ENCODE peak calls at places on chromosomes 11 and 22, in six cellular contexts. W, Q, I, Y, S and L are unnamed samples.

GRCh38 chr22:23150762-23151161 is 5.5 kb downstream of the RAB36 start:
- DNase-seq in S (no peak), W (no peak), I (no peak), Q (no peak), Y (no peak), L (no peak)

GRCh38 chr11:74777038-74777437 is 28.4 kb downstream of the RNF169 start:
- DNase-seq in W (no peak), Q (no peak), I (no peak), Y (no peak), S (no peak), L (no peak)

GRCh38 chr11:69144719-69145365 is 10.9 kb upstream of the SMIM38 start:
- DNase-seq in I (no peak), W (no peak), Y (no peak), Q (peak), S (no peak), L (no peak)

GRCh38 chr11:78138694-78139421 is 568 bp downstream of the ALG8 start:
- DNase-seq in W (peak), S (peak), Y (peak), I (peak), Q (peak), L (no peak)

GRCh38 chr11:128886401-128887119 is 4.6 kb upstream of the KCNJ5 start:
- DNase-seq in Q (no peak), Y (peak), I (no peak), S (no peak), W (peak), L (no peak)

GRCh38 chr11:19679952-19680823 is 32.4 kb upstream of the NAV2 start:
- DNase-seq in Q (peak), I (no peak), Y (peak), W (no peak), S (peak), L (peak)

GRCh38 chr11:66846671-66847091 is 3.4 kb downstream of the RCE1 start:
- DNase-seq in S (peak), Y (no peak), W (no peak), Q (peak), I (no peak), L (no peak)

GRCh38 chr22:40030757-40031092 is 36.0 kb downstream of the FAM83F start:
- DNase-seq in Q (no peak), S (no peak), W (no peak), I (peak), Y (no peak), L (no peak)

GRCh38 chr11:2816941-2817421 is 68.6 kb downstream of the CDKN1C start:
- DNase-seq in W (no peak), Y (no peak), I (no peak), Q (peak), S (peak), L (no peak)

GRCh38 chr22:42962295-42963230 is 52.4 kb downstream of the PACSIN2 start:
- DNase-seq in W (no peak), Q (no peak), S (peak), Y (peak), I (no peak), L (no peak)

GRCh38 chr11:117902001-117902855 is 25.8 kb upstream of the FXYD6 start:
- DNase-seq in W (no peak), S (no peak), Q (no peak), I (no peak), Y (no peak), L (no peak)

GRCh38 chr11:33347490-33348125 is 90.4 kb downstream of the HIPK3 start:
- DNase-seq in Q (no peak), S (no peak), W (no peak), Y (no peak), I (no peak), L (no peak)

GRCh38 chr11:33350287-33350686 is 93.1 kb downstream of the HIPK3 start:
- DNase-seq in I (no peak), S (no peak), W (no peak), Y (no peak), Q (no peak), L (no peak)

GRCh38 chr11:33339247-33339646 is 82.1 kb downstream of the HIPK3 start:
- DNase-seq in I (no peak), W (no peak), Q (no peak), Y (no peak), S (no peak), L (no peak)

GRCh38 chr11:33344611-33345010 is 87.4 kb downstream of the HIPK3 start:
- DNase-seq in I (no peak), S (no peak), Y (no peak), W (peak), Q (peak), L (no peak)
- TF ChIP-seq CTCF in I (no peak), S (peak), Y (no peak), W (no peak), Q (peak), L (no peak)

GRCh38 chr11:64341851-64342791 is 2.1 kb downstream of the CCDC88B start:
- DNase-seq in Q (peak), W (peak), I (peak), S (peak), Y (peak), L (peak)
- H3K4me3 ChIP-seq in Q (peak), W (peak), I (no peak), S (peak), Y (peak), L (peak)

GRCh38 chr11:46247664-46248063 is 29.8 kb upstream of the CREB3L1 start:
- DNase-seq in W (peak), I (peak), Y (peak), Q (peak), S (peak), L (no peak)
- TF ChIP-seq CTCF in W (peak), I (peak), Y (no peak), Q (peak), S (peak), L (peak)

GRCh38 chr11:95991101-95991500 is 67.2 kb upstream of the MTMR2 start:
- DNase-seq in I (no peak), Q (no peak), Y (no peak), S (no peak), W (no peak), L (no peak)
- H3K4me3 ChIP-seq in I (no peak), Q (no peak), Y (no peak), S (no peak), W (no peak), L (no peak)

GRCh38 chr11:14308114-14308896 is 50.7 kb downstream of the RRAS2 start:
- DNase-seq in Y (no peak), S (peak), W (peak), Q (peak), I (no peak), L (peak)
- TF ChIP-seq CTCF in Y (peak), S (peak), W (peak), Q (peak), I (peak), L (peak)

DNA sequence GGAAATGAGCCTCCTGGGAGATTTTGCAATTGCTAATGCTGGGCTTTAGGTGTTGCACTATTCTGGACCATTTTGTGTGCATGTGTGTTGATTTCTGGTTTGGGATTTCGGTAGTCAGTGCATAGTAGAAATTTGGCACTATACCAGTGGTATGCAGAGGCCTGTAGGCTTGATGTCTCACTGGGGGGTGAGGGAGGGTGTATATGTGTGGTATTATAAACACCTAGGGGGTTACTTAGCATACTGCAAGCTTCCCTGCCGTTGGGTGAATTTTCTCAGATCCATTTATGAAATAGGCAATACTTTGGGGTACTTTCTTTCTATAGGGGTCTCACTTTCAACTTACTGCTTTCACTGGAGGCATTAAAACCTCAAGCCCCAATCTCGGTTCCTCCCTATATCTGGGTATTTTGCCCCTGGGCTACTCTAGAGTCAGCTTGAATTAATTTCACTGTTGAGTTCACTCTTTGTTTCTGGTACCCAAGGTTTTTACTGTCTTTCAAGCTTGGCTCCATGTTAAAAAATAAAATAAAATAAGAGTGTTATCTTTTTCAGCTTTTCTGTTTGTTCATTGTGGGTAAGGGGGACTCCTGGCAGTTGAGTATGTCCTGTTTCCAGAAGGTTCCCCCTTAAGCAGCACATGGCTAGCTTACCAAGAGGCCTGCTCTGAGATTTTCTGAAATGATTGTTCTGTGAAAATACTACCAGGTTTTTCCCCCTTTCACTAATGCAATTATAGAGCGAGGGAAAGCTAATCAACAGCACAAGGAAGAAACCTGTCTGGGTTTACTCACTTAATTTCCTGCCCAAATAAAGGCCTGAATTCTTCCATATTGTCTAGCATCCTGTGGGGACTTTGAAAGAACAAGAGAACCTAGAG is 45.8 kb downstream of the PPFIBP2 start:
- DNase-seq in W (no peak), S (no peak), I (no peak), Q (no peak), Y (no peak), L (no peak)
- H3K4me3 ChIP-seq in W (no peak), S (no peak), I (no peak), Q (no peak), Y (no peak), L (no peak)

GRCh38 chr11:92257536-92257935 is 32.9 kb downstream of the FAT3 start:
- DNase-seq in I (no peak), S (no peak), Q (no peak), W (no peak), Y (no peak), L (no peak)
- TF ChIP-seq CTCF in I (no peak), S (no peak), Q (no peak), W (no peak), Y (no peak), L (no peak)

GRCh38 chr22:50030315-50031188 is 18.0 kb upstream of the IL17REL start:
- DNase-seq in W (peak), Y (peak), Q (peak), S (peak), I (peak), L (no peak)
- H3K4me3 ChIP-seq in W (no peak), Y (no peak), Q (no peak), S (no peak), I (no peak), L (no peak)

DNA sequence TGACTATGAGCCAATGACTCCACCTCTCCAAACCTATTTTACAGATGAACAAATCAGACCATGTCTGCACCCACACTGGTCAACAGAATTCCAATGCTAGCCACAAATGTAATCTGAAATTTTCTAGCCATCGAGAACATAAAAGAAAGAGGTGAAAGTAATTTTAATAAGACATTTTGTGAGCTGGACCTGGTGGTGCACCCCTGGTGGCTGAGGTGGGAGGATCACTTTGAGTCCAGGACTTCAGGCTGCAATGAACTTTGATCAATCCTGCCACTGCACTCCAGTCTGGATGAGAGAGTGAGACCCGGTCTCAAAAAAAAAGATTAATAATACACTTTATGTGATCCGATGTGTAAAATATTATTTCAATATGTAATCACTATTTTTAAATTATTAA is 9.4 kb upstream of the RNF185 start:
- DNase-seq in S (no peak), Q (no peak), W (no peak), I (no peak), Y (no peak), L (no peak)
- TF ChIP-seq CTCF in S (peak), Q (peak), W (peak), I (no peak), Y (no peak), L (peak)

DNA sequence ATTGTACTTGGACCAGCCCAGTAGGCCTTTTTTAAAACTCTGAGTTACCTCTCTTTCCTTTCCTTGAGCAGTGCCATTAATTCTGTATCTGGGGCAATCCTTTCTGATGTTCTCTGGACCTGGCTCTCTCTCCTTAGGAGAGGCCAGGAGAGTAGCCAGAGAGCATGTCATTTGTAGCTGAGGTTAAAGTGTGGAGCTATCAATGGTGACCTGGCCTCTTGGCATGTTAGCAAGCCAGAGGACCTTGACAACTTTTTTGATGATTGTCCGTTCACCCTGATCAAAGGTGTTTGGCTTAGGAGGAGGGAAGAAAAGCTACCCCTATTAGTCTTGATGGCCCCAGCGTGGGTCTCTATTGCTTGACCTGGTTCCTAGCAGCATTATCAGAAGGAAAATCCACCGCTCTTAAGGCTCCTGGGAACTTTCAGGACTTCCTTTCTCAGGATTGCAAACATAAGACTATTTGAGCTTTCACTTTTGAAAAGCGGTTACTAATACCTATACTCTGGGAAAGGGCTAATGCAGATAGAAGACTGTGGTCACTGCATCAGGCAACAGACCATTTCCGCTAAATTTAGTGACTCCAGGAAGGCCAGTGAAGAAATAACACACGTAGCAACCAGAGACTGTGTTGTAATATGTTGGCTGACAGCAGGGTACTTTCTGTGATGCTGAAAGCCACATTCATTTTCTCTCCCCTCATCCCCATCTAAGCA is 18.2 kb downstream of the LIMK2 start:
- DNase-seq in W (no peak), Q (peak), S (peak), Y (no peak), I (no peak), L (no peak)
- H3K4me3 ChIP-seq in W (no peak), Q (no peak), S (no peak), Y (no peak), I (no peak), L (no peak)